ENCODE peak calls at places on chromosomes 6 and 20, in eight cellular contexts. U, M, C, A, N, V, E and Z are unnamed samples.

GRCh38 chr6:32627249-32627648 is 10.0 kb upstream of the HLA-DQA1 start:
- DNase-seq in U (no peak), M (no peak), C (no peak), A (no peak), N (no peak), V (no peak), E (no peak), Z (no peak)

GRCh38 chr20:63381781-63382431 is 20.8 kb upstream of the CHRNA4 start:
- DNase-seq in U (peak; percentile 19), M (no peak), C (peak; percentile 24), A (no peak), N (no peak), V (peak; percentile 28), E (peak; percentile 25), Z (no peak)

GRCh38 chr6:16045238-16045637 is 83.6 kb upstream of the MYLIP start:
- DNase-seq in U (no peak), M (no peak), C (no peak), A (no peak), N (no peak), V (no peak), E (no peak), Z (no peak)

GRCh38 chr6:163320402-163320801 is 94.1 kb upstream of the QKI start:
- DNase-seq in U (no peak), M (no peak), C (no peak), A (no peak), N (no peak), V (no peak), E (no peak), Z (no peak)

GRCh38 chr6:74519172-74519571 is 686.7 kb downstream of the COL12A1 start:
- DNase-seq in U (no peak), M (no peak), C (no peak), A (no peak), N (no peak), V (no peak), E (no peak), Z (peak; percentile 81)

GRCh38 chr20:24491043-24491756 is 21.8 kb downstream of the SYNDIG1 start:
- DNase-seq in U (no peak), M (no peak), C (no peak), A (no peak), N (no peak), V (no peak), E (no peak), Z (no peak)

GRCh38 chr20:13953227-13953626 is 37.2 kb downstream of the SEL1L2 start:
- DNase-seq in U (no peak), M (no peak), C (no peak), A (no peak), N (no peak), V (no peak), E (peak; percentile 28), Z (no peak)

GRCh38 chr6:42984001-42984923 is at the start of gene PPP2R5D:
- DNase-seq in U (peak; percentile 98), M (peak; percentile 98), C (peak; percentile 93), A (peak; percentile 95), N (peak; percentile 99), V (peak; percentile 99), E (peak; percentile 99), Z (peak; percentile 99)

GRCh38 chr6:38483526-38483925 is 156.2 kb downstream of the BTBD9 start:
- DNase-seq in U (no peak), M (no peak), C (no peak), A (no peak), N (no peak), V (no peak), E (peak; percentile 5), Z (no peak)